ENCODE peak calls at places on chromosomes 12 and 14, in five cellular contexts. L is PC-9, Q is WERI-Rb-1, S is heart right ventricle, J is pancreas. R is an unnamed sample.

GRCh38 chr14:73477618-73478266 is 13.0 kb upstream of the RIOX1 start:
- DNase-seq in J (no peak), L (no peak), Q (no peak), S (no peak), R (no peak)

GRCh38 chr14:62736426-62737043 is 308.7 kb downstream of the KCNH5 start:
- DNase-seq in L (no peak), J (no peak), Q (no peak), S (no peak), R (no peak)

GRCh38 chr14:59897757-59898383 is 22.1 kb upstream of the LRRC9 start:
- DNase-seq in S (no peak), J (no peak), L (no peak), Q (peak; percentile 53), R (no peak)

GRCh38 chr14:56814468-56815074 is 4.3 kb upstream of the OTX2 start:
- DNase-seq in Q (peak; percentile 53), J (no peak), L (no peak), S (no peak), R (no peak)

GRCh38 chr14:63051301-63051700 is 6.0 kb upstream of the KCNH5 start:
- DNase-seq in J (no peak), S (no peak), L (no peak), Q (no peak), R (no peak)

GRCh38 chr14:102757646-102758045 is 19.6 kb upstream of the TRAF3 start:
- DNase-seq in Q (no peak), J (no peak), S (no peak), L (no peak), R (no peak)

GRCh38 chr14:67851785-67852410 is 32.3 kb downstream of the RAD51B start:
- DNase-seq in S (no peak), J (no peak), Q (no peak), L (no peak), R (no peak)

GRCh38 chr14:77323571-77323970 is 2.7 kb downstream of the GSTZ1 start:
- DNase-seq in S (no peak), L (no peak), Q (no peak), J (no peak), R (no peak)

GRCh38 chr12:51210690-51211395 is 7.0 kb downstream of the POU6F1 start:
- DNase-seq in J (no peak), L (no peak), S (no peak), Q (no peak), R (no peak)

DNA sequence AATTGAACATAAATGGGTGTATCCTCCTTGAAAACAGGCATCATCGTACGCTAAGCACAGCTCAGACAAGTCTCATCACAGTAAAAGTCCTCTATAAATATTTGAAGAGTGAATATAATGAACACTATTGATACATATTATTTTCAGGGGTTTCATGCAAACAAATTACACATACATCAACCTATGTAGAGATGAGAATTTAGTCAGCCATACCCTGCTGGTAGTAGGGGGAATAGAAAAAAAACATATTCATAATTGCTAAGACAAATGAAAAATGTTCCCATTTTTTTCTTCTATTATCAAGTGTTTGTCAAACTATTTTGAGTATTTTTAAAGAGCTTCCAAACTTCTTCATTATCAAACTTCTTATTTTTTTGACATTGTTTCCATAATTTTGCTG is 205.6 kb upstream of the SOX5 start:
- DNase-seq in J (no peak), L (no peak), Q (no peak), S (no peak), R (no peak)
- H3K4me3 ChIP-seq in J (no peak overlapping the region), L (no peak overlapping the region), Q (no peak overlapping the region), S (no peak overlapping the region), R (no peak overlapping the region)

GRCh38 chr12:53552346-53553327 is 45.4 kb upstream of the NPFF start:
- DNase-seq in S (no peak), Q (no peak), L (no peak), J (no peak), R (no peak)
- H3K36me3 ChIP-seq in S (peaks cover 17% of the 10 kb centered on the region), Q (peaks cover 28% of the 10 kb centered on the region), L (no peaks in the 10 kb centered on the region), J (peaks cover 11% of the 10 kb centered on the region), R (no peaks in the 10 kb centered on the region)

DNA sequence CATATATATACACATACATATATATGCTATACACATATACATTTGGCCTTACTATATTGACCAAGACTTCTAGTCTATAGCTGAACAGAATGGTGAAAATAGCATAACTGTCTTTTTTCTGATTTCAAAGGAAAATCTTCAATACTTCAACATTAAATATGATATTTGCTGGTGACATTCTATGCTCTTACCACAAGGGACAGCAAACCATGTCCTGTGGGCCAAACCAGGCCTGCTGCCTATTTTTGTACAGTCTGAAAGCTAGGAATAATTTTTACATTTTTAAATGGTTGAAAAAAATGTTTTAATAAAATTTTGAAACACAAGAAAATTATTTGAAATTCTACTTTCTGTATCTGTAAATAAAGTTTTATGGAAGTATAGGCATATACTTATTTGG is 63.6 kb downstream of the EML5 start:
- DNase-seq in J (no peak), L (no peak), S (no peak), Q (no peak), R (no peak)
- TF ChIP-seq CTCF in J (no peak), L (peak; percentile 52), S (no peak), Q (peak; percentile 6), R (peak; percentile 10)

GRCh38 chr12:124709722-124710656 is 142.6 kb upstream of the NCOR2 start:
- DNase-seq in S (no peak), Q (peak; percentile 87), J (no peak), L (no peak), R (no peak)

GRCh38 chr12:124713041-124713435 is 145.6 kb upstream of the NCOR2 start:
- DNase-seq in L (no peak), J (no peak), S (peak; percentile 73), Q (no peak), R (no peak)

GRCh38 chr12:124716208-124717141 is 147.2 kb downstream of the SCARB1 start:
- DNase-seq in Q (no peak), S (no peak), L (no peak), J (no peak), R (no peak)

GRCh38 chr12:124715121-124715990 is 147.9 kb upstream of the NCOR2 start:
- DNase-seq in Q (no peak), S (no peak), L (peak; percentile 82), J (no peak), R (no peak)

DNA sequence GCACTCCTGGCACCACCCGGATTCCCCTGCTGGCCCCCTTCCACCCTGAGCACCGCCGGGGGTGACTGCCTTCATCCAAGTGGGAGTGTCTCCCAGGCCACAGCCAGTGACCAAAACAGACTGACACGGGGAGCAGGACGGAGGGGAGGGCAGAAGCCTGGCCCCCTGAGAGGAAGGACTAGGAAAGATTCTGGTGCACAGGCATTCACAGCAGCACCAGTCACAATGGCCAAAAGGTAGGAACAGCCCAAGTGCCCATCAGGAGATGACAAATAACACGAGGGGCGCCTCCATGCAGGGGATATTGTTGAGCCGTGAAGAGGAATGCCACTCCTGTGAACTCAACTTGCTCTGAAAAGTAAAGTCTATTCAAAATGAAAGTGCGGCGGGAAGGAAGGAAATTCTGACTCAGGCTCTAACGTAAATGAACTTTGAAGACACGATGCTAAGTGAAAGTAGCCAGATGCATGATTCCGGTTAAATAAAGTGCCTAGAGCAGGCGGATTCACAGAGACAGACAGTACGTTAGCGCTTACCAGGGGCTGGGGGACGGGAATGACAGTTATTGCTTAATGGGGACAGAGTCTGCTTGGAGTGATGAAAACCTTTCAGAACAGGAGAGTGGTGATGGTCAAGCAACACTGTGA is 146.1 kb upstream of the NCOR2 start:
- DNase-seq in L (peak; percentile 62), S (peak; percentile 64), Q (no peak), J (no peak), R (peak; percentile 73)
- H3K4me3 ChIP-seq in L (no peak overlapping the region), S (peak overlapping the region; percentile 32), Q (no peak overlapping the region), J (no peak overlapping the region), R (no peak overlapping the region)